ENCODE peak calls at places on chromosomes 16 and 17, in eight cellular contexts. W is body of pancreas, N is uterus, P is H1, S is heart left ventricle, I is stomach, Q is Peyer's patch, V is gastrocnemius medialis. L is an unnamed sample. For H3K4me1, the result is how much of the 10 kb centered on the place peaks cover.

GRCh38 chr17:49035470-49036269 is 38.5 kb downstream of the IGF2BP1 start:
- DNase-seq in W (peak), N (peak), P (no peak), S (no peak), I (peak), Q (peak), V (peak), L (peak)

GRCh38 chr16:4933871-4934395 is 3.0 kb downstream of the PPL start:
- DNase-seq in W (peak), N (no peak), P (no peak), S (no peak), I (no peak), Q (no peak), V (no peak), L (no peak)

GRCh38 chr17:21193031-21193430 is 20.9 kb downstream of the TMEM11 start:
- DNase-seq in W (no peak), N (no peak), P (no peak), S (no peak), I (no peak), Q (no peak), V (no peak), L (no peak)

GRCh38 chr17:47682138-47682537 is 11.8 kb upstream of the TBKBP1 start:
- DNase-seq in W (no peak), N (no peak), P (no peak), S (no peak), I (no peak), Q (no peak), V (no peak), L (no peak)

GRCh38 chr16:66402591-66403230 is 24.4 kb upstream of the BEAN1 start:
- DNase-seq in W (no peak), N (no peak), P (no peak), S (no peak), I (no peak), Q (peak), V (no peak), L (no peak)

GRCh38 chr17:7380855-7381683 is at the start of gene TNK1:
- DNase-seq in W (peak), N (peak), P (no peak), S (peak), I (peak), Q (peak), V (no peak), L (no peak)

GRCh38 chr16:66934138-66934838 is at the start of gene CIAO2B:
- DNase-seq in W (peak), N (peak), P (no peak), S (peak), I (peak), Q (peak), V (peak), L (peak)

GRCh38 chr17:57947369-57947768 is 7.8 kb downstream of the CUEDC1 start:
- DNase-seq in W (no peak), N (no peak), P (no peak), S (peak), I (no peak), Q (no peak), V (no peak), L (no peak)

GRCh38 chr16:86016201-86016965 is 117.4 kb downstream of the IRF8 start:
- DNase-seq in W (peak), N (no peak), P (peak), S (no peak), I (no peak), Q (peak), V (no peak), L (peak)

GRCh38 chr16:86020971-86021370 is 122.0 kb downstream of the IRF8 start:
- DNase-seq in W (no peak), N (no peak), P (no peak), S (no peak), I (no peak), Q (no peak), V (no peak), L (no peak)

GRCh38 chr16:86018487-86018886 is 119.5 kb downstream of the IRF8 start:
- DNase-seq in W (peak), N (no peak), P (no peak), S (peak), I (no peak), Q (peak), V (peak), L (peak)

GRCh38 chr16:86022381-86022960 is 123.5 kb downstream of the IRF8 start:
- DNase-seq in W (no peak), N (no peak), P (no peak), S (no peak), I (no peak), Q (peak), V (no peak), L (no peak)

DNA sequence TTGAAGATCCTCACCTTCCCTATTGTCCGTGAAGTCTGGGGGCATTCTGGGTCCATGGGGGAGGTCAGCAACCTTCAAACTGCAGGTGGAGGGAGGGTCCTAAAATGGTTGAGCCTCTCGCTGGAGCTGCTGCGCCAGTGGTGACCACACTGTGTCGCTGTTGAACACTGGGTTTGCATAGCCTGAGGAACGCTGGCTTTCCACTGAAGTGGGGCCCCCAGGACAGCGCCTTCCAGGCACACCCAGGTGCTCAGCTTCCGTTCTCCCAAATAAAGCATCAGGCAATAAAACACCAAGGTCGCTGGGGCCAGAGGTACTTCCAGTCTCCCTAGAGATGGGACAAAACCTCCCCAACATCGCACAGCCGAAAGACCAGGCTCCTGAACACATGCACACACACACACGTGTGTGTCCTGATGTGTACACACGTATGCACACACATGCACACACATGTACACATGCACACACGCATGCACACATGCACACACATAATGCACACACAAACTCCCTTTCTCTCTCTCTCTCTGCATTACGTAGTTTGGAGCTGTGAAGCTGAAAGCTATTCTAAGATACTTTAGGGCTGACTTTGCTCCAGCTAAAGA is 120.6 kb downstream of the IRF8 start:
- DNase-seq in W (no peak), N (no peak), P (peak), S (no peak), I (no peak), Q (peak), V (no peak), L (no peak)
- TF ChIP-seq CTCF in W (no peak), N (no peak), P (peak), S (no peak), I (no peak), Q (peak), V (no peak), L (no peak)

GRCh38 chr16:87123356-87124001 is 193.7 kb downstream of the C16orf95 start:
- DNase-seq in W (no peak), N (no peak), P (no peak), S (no peak), I (no peak), Q (no peak), V (no peak), L (peak)
- H3K4me1 ChIP-seq in W (under half), N (under half), P (under half), S (under half), I (under half), Q (under half), V (under half), L (under half)

DNA sequence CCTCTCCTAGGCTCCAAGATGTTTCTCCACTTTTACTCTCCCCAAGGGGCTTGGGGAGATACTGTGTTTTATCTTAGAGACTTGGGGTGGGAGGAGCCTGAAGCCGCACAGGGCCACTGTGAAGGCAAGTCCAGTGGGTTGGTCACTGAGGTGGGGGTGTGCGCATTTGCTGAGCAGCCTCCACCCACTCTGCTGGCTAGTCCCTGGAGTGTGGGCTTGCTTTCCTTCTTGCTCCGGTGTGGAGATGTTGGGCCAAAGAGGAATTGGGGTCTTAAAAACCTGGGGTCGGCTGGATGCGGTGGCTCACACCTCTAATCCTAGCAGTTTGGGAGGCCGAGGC is 4.0 kb upstream of the CLDN9 start:
- DNase-seq in W (no peak), N (no peak), P (no peak), S (no peak), I (no peak), Q (no peak), V (no peak), L (no peak)
- TF ChIP-seq POLR2A in W (no peak), N (no peak), P (no peak), S (no peak), I (no peak), Q (no peak), V (no peak), L (no peak)

GRCh38 chr16:49003022-49003421 is 278.6 kb downstream of the CBLN1 start:
- DNase-seq in W (no peak), N (no peak), P (no peak), S (no peak), I (no peak), Q (no peak), V (no peak), L (no peak)

GRCh38 chr16:48999034-48999433 is 282.6 kb downstream of the CBLN1 start:
- DNase-seq in W (no peak), N (no peak), P (no peak), S (no peak), I (no peak), Q (no peak), V (no peak), L (no peak)

GRCh38 chr16:48999508-48999907 is 282.1 kb downstream of the CBLN1 start:
- DNase-seq in W (no peak), N (no peak), P (no peak), S (no peak), I (no peak), Q (no peak), V (no peak), L (no peak)

GRCh38 chr16:48997946-48998345 is 283.7 kb downstream of the CBLN1 start:
- DNase-seq in W (no peak), N (no peak), P (no peak), S (no peak), I (no peak), Q (no peak), V (no peak), L (no peak)

DNA sequence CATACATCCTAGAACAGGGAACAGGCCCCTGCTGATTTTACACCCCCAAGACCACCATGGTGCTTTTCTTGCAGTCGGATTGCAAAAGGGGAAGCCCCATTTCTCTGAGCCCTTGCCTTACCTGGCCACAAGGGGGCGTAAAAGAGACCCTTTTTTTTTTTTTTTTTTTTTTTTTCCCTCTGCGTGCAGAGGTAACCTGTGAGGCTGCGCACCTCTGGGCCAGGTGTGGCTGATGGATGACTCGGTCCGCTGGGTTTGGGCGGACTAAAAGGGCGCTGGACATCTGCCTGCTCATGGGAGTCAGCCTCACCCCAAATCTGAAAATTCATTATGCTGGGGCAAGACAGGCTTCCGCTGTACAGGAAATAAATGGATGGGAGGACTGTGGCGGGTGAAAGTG is 281.0 kb downstream of the CBLN1 start:
- DNase-seq in W (no peak), N (no peak), P (peak), S (no peak), I (no peak), Q (no peak), V (no peak), L (no peak)
- TF ChIP-seq CTCF in W (peak), N (no peak), P (peak), S (peak), I (peak), Q (peak), V (no peak), L (peak)

GRCh38 chr17:82222816-82223215 is 6.0 kb upstream of the SLC16A3 start:
- DNase-seq in W (peak), N (no peak), P (no peak), S (no peak), I (no peak), Q (no peak), V (no peak), L (no peak)
- H3K4me1 ChIP-seq in W (under half), N (under half), P (under half), S (under half), I (under half), Q (under half), V (under half), L (under half)

GRCh38 chr17:13601776-13602551 is at the start of gene HS3ST3A1:
- DNase-seq in W (peak), N (peak), P (peak), S (peak), I (no peak), Q (peak), V (no peak), L (peak)
- TF ChIP-seq POLR2A in W (no peak), N (peak), P (peak), S (peak), I (no peak), Q (no peak), V (peak), L (no peak)

DNA sequence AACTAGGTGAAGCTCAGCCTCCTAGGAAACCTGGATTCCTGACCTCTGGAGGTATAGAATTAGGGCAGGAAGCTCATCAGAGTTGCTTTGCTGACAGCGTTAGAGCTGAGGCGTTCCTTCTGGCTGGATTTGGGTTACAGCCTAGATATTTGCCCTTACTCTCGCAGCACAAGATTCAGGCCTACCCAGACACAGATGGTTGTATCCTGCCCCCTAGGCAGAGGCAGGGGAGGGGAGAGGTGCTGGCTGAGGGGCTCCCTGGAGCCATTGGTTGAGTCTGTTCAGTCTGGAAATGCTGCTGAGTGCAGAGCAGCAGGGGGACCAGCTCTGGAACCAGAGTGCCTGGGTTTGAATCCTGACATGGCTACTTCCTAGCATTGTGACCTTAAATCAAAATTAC is 78.5 kb downstream of the MPRIP start:
- DNase-seq in W (no peak), N (no peak), P (no peak), S (no peak), I (no peak), Q (no peak), V (no peak), L (no peak)
- TF ChIP-seq CTCF in W (no peak), N (no peak), P (no peak), S (no peak), I (no peak), Q (no peak), V (no peak), L (no peak)

GRCh38 chr16:51152691-51153261 is 1.7 kb upstream of the SALL1 start:
- DNase-seq in W (no peak), N (peak), P (no peak), S (no peak), I (no peak), Q (no peak), V (no peak), L (no peak)
- H3K4me1 ChIP-seq in W (under half), N (under half), P (under half), S (under half), I (half or more), Q (under half), V (under half), L (under half)

GRCh38 chr16:19746561-19746960 is 28.5 kb downstream of the IQCK start:
- DNase-seq in W (no peak), N (no peak), P (no peak), S (no peak), I (no peak), Q (no peak), V (no peak), L (no peak)

GRCh38 chr16:19741354-19741753 is 23.3 kb downstream of the IQCK start:
- DNase-seq in W (no peak), N (no peak), P (no peak), S (no peak), I (no peak), Q (no peak), V (no peak), L (no peak)

GRCh38 chr16:19745286-19746018 is 27.4 kb downstream of the IQCK start:
- DNase-seq in W (no peak), N (no peak), P (no peak), S (no peak), I (no peak), Q (no peak), V (no peak), L (no peak)

GRCh38 chr16:19744670-19745069 is 26.6 kb downstream of the IQCK start:
- DNase-seq in W (no peak), N (no peak), P (no peak), S (no peak), I (no peak), Q (no peak), V (no peak), L (no peak)

DNA sequence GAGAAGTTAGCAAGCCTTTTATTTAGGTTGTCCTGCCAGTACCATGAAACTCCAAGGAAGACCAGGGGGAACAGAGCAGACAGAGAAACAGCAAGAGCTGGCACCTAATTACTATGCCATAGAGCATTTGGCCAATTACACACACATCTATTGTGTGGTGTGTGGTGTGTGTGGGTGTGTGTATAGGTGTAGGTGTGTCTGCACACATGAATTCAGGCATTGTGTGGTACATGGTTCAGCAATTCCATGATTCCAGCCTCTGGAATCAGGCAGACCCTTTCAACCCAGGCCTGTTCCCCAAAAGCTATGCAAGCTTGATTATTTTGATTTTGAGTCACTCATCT is 25.7 kb downstream of the IQCK start:
- DNase-seq in W (no peak), N (no peak), P (no peak), S (no peak), I (no peak), Q (no peak), V (no peak), L (no peak)
- TF ChIP-seq POLR2A in W (no peak), N (no peak), P (no peak), S (no peak), I (no peak), Q (no peak), V (no peak), L (no peak)

GRCh38 chr17:4897785-4898184 is 1.6 kb upstream of the C17orf107 start:
- DNase-seq in W (no peak), N (no peak), P (no peak), S (no peak), I (no peak), Q (no peak), V (no peak), L (no peak)

GRCh38 chr17:4895676-4896331 is 3.5 kb upstream of the C17orf107 start:
- DNase-seq in W (no peak), N (no peak), P (no peak), S (no peak), I (no peak), Q (no peak), V (no peak), L (no peak)

GRCh38 chr17:4898351-4898750 is 985 bp upstream of the C17orf107 start:
- DNase-seq in W (peak), N (no peak), P (no peak), S (no peak), I (no peak), Q (no peak), V (no peak), L (no peak)

GRCh38 chr17:4896332-4897197 is 2.8 kb upstream of the C17orf107 start:
- DNase-seq in W (no peak), N (no peak), P (no peak), S (no peak), I (no peak), Q (no peak), V (no peak), L (no peak)

GRCh38 chr17:4897198-4897657 is 2.1 kb upstream of the C17orf107 start:
- DNase-seq in W (no peak), N (no peak), P (no peak), S (no peak), I (no peak), Q (no peak), V (no peak), L (no peak)
- TF ChIP-seq CTCF in W (no peak), N (no peak), P (no peak), S (no peak), I (no peak), Q (no peak), V (no peak), L (no peak)

L was measured in adrenal gland.